ENCODE peak calls at places on chromosomes 1 and 21, in eight cellular contexts. V is stomach; T is nephron progenitor cell; W is CD8-positive, alpha-beta T cell; P is H9; J is gastrocnemius medialis; L is activated B cell treated with CpG ODN at 0.5 μM for 24 hours; Z is GM23338. N is an unnamed sample.

GRCh38 chr1:10814954-10815862 is 18.8 kb upstream of the CASZ1 start:
- DNase-seq in Z (peak; percentile 56), L (no peak), V (peak; percentile 76), T (no peak), W (no peak), P (peak; percentile 43), J (no peak), N (no peak)

GRCh38 chr1:34286547-34286946 is 109.8 kb downstream of the C1orf94 start:
- DNase-seq in T (no peak), W (no peak), Z (no peak), V (no peak), J (no peak), P (no peak), L (no peak), N (no peak)

GRCh38 chr1:99965646-99966375 is 4.0 kb upstream of the SLC35A3 start:
- DNase-seq in T (no peak), P (no peak), J (no peak), W (no peak), L (no peak), Z (no peak), V (no peak), N (no peak)

GRCh38 chr1:94599090-94599813 is 57.7 kb upstream of the F3 start:
- DNase-seq in P (peak; percentile 75), Z (peak; percentile 73), L (no peak), W (no peak), J (peak; percentile 48), T (no peak), V (peak; percentile 62), N (no peak)

GRCh38 chr1:158813159-158813558 is 18.0 kb upstream of the MNDA start:
- DNase-seq in J (no peak), W (no peak), Z (no peak), T (no peak), P (no peak), V (no peak), L (no peak), N (no peak)

GRCh38 chr1:12549460-12550349 is 68.3 kb downstream of the DHRS3 start:
- DNase-seq in W (no peak), T (peak; percentile 42), P (no peak), V (peak; percentile 75), L (no peak), J (peak; percentile 91), Z (no peak), N (no peak)

GRCh38 chr1:156200062-156200461 is 6.2 kb downstream of the SLC25A44 start:
- DNase-seq in J (no peak), T (no peak), P (no peak), V (no peak), Z (no peak), L (no peak), W (no peak), N (no peak)

GRCh38 chr1:10616696-10617095 is 141.9 kb downstream of the PEX14 start:
- DNase-seq in P (peak; percentile 16), Z (no peak), L (no peak), W (no peak), V (no peak), T (no peak), J (no peak), N (no peak)

GRCh38 chr1:44547361-44547760 is 126.9 kb downstream of the TMEM53 start:
- DNase-seq in V (no peak), T (no peak), P (no peak), J (no peak), L (no peak), W (no peak), Z (no peak), N (no peak)

GRCh38 chr1:155062702-155063411 is 683 bp upstream of the EFNA4 start:
- DNase-seq in Z (peak; percentile 88), P (peak; percentile 87), T (peak; percentile 92), L (peak; percentile 74), V (peak; percentile 69), J (no peak), W (peak; percentile 75), N (peak; percentile 75)

GRCh38 chr1:23799570-23800395 is 771 bp downstream of the GALE start:
- DNase-seq in V (peak; percentile 93), J (no peak), Z (peak; percentile 78), L (no peak), W (no peak), P (peak; percentile 89), T (peak; percentile 72), N (no peak)

GRCh38 chr1:72557446-72558049 is 275.2 kb upstream of the NEGR1 start:
- DNase-seq in V (no peak), W (no peak), P (peak; percentile 49), Z (peak; percentile 74), L (no peak), J (no peak), T (no peak), N (no peak)

GRCh38 chr1:30663596-30664091 is 59.7 kb downstream of the MATN1 start:
- DNase-seq in J (no peak), W (no peak), T (no peak), P (no peak), Z (no peak), L (no peak), V (no peak), N (no peak)

GRCh38 chr1:78762113-78762512 is 112.5 kb downstream of the IFI44 start:
- DNase-seq in Z (no peak), V (no peak), W (no peak), P (no peak), T (no peak), L (no peak), J (no peak), N (no peak)

GRCh38 chr1:4931486-4931885 is 277.1 kb downstream of the AJAP1 start:
- DNase-seq in J (no peak), W (no peak), P (peak; percentile 63), T (no peak), Z (no peak), V (no peak), L (no peak), N (no peak)

GRCh38 chr1:30776097-30777059 is 18.8 kb upstream of the LAPTM5 start:
- DNase-seq in L (no peak), W (no peak), T (no peak), P (no peak), J (no peak), Z (no peak), V (no peak), N (no peak)

GRCh38 chr1:247268390-247269045 is 12.6 kb downstream of the VN1R5 start:
- DNase-seq in V (peak; percentile 86), W (no peak), P (no peak), T (no peak), L (no peak), Z (no peak), J (no peak), N (no peak)

GRCh38 chr1:244843148-244843978 is 7.9 kb downstream of the COX20 start:
- DNase-seq in Z (no peak), P (no peak), J (no peak), T (no peak), W (no peak), V (no peak), L (no peak), N (no peak)

DNA sequence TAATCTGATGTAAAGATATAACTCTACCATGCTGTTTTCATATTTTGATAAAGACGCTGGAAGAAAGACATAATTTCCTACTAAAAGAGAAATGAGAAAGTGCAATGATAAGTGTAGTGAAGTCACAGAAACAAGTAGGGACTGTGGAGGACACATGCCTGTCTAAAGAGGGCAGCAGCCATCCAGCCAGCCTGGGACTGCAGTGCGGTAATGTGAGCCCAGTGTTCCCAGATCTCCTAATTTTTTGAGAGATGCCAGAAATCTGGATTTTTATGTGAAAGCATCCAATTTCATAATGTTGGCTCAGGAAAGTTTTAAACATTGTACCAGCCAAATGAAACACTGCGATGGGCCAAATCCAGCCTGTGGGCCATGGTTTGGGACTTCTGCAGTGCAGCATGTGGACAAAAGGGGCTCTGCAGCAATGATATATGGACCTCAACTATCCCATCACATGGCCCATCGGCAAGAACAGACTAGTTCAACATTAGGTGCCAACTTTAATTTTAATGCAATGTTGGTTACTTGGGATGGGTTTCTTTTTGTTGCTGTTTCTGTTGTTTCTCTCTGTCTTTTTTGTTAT is 329.5 kb downstream of the LTN1 start:
- DNase-seq in J (no peak), T (no peak), V (no peak), L (no peak), P (no peak), W (no peak), Z (no peak), N (no peak)
- TF ChIP-seq CTCF in J (no peak), T (no peak), V (no peak), L (no peak), P (peak; percentile 22), W (no peak), Z (peak; percentile 10), N (no peak)

DNA sequence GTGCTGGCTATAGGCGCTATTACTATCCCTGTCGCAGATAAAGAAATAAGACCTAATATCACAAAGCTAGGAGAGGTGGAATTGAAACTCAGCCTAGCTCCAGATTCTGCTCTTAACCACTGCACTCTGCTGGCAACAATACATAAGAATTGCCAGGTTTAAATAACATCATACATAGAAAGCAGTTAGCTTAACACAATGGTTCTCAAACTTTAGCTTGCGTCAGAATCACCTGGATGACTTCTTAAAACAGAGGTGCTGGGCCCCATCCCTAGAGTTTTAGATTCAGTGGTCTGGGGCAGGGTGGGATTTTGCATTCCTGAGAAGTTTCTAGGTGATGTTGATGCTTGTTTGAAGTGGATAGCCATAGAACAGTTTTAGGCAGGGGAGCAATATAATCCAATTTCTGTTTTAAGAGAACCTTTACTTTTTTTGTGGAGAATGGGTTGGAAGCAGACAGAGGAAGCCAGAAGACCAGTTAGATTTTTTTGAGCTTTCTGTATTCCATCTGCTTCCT is 1.1 kb upstream of the POMGNT1 start:
- DNase-seq in Z (no peak), W (no peak), J (no peak), V (no peak), T (no peak), P (no peak), L (no peak), N (no peak)
- TF ChIP-seq CTCF in Z (no peak), W (no peak), J (no peak), V (no peak), T (no peak), P (no peak), L (no peak), N (no peak)

GRCh38 chr1:25754421-25755195 is 45.4 kb upstream of the SELENON start:
- DNase-seq in L (no peak), J (no peak), V (no peak), T (no peak), P (no peak), Z (peak; percentile 25), W (peak; percentile 49), N (no peak)
- TF ChIP-seq CTCF in L (no peak), J (peak; percentile 27), V (no peak), T (no peak), P (no peak), Z (peak; percentile 16), W (peak; percentile 29), N (no peak)

GRCh38 chr1:204405988-204406387 is 5.6 kb downstream of the PPP1R15B start:
- DNase-seq in V (no peak), P (no peak), T (no peak), L (no peak), W (no peak), J (no peak), Z (no peak), N (no peak)

GRCh38 chr1:204406621-204407020 is 5.0 kb downstream of the PPP1R15B start:
- DNase-seq in Z (no peak), P (no peak), J (no peak), V (no peak), L (no peak), W (no peak), T (no peak), N (no peak)

GRCh38 chr1:204402391-204402790 is 9.2 kb downstream of the PPP1R15B start:
- DNase-seq in W (no peak), V (no peak), P (no peak), Z (no peak), J (no peak), T (no peak), L (no peak), N (no peak)

GRCh38 chr1:204407314-204407971 is 4.2 kb downstream of the PPP1R15B start:
- DNase-seq in L (no peak), W (no peak), P (no peak), J (no peak), V (no peak), T (no peak), Z (no peak), N (no peak)

GRCh38 chr1:204404629-204405028 is 7.0 kb downstream of the PPP1R15B start:
- DNase-seq in V (no peak), W (no peak), T (no peak), P (no peak), L (no peak), J (no peak), Z (no peak), N (no peak)
- TF ChIP-seq CTCF in V (no peak), W (no peak), T (no peak), P (no peak), L (no peak), J (no peak), Z (no peak), N (no peak)